ENCODE peak calls at places on chromosomes 7 and 10, in five cellular contexts. W is MCF 10A, O is H9, E is PC-9, P is dorsolateral prefrontal cortex. Q is an unnamed sample.

GRCh38 chr7:102310414-102310815 is 23.7 kb downstream of the SH2B2 start:
- DNase-seq in W (no peak), O (no peak), E (no peak), P (peak), Q (no peak)

GRCh38 chr10:4623757-4624420 is 202.1 kb upstream of the AKR1E2 start:
- DNase-seq in P (no peak), O (no peak), W (no peak), E (no peak), Q (no peak)

GRCh38 chr7:1112109-1112508 is 24.2 kb downstream of the GPER1 start:
- DNase-seq in E (no peak), W (no peak), O (no peak), P (no peak), Q (no peak)

GRCh38 chr7:145497911-145498525 is 618.6 kb upstream of the CNTNAP2 start:
- DNase-seq in O (no peak), P (no peak), E (no peak), W (no peak), Q (no peak)

GRCh38 chr10:119103687-119104652 is at the start of gene DENND10:
- DNase-seq in O (peak), W (peak), P (peak), E (peak), Q (peak)

GRCh38 chr10:61975107-61975932 is 73.8 kb downstream of the ARID5B start:
- DNase-seq in P (no peak), W (peak), O (no peak), E (no peak), Q (peak)

GRCh38 chr10:69268761-69269416 is 9.4 kb upstream of the HK1 start:
- DNase-seq in P (no peak), O (no peak), W (peak), E (no peak), Q (no peak)

GRCh38 chr10:50375051-50375452 is 123.7 kb upstream of the ASAH2 start:
- DNase-seq in E (peak), O (no peak), W (no peak), P (no peak), Q (peak)

GRCh38 chr7:106260136-106260561 is 24.6 kb downstream of the NAMPT start:
- DNase-seq in W (no peak), P (no peak), E (no peak), O (no peak), Q (no peak)

GRCh38 chr10:12834721-12835120 is 166.8 kb downstream of the CCDC3 start:
- DNase-seq in P (no peak), E (no peak), W (no peak), O (no peak), Q (no peak)

GRCh38 chr10:47136866-47137265 is 163.1 kb upstream of the GDF10 start:
- DNase-seq in E (no peak), O (no peak), P (no peak), W (no peak), Q (no peak)

GRCh38 chr7:4479367-4480039 is 202.6 kb upstream of the FOXK1 start:
- DNase-seq in P (no peak), O (peak), W (peak), E (peak), Q (peak)

GRCh38 chr10:59587083-59587755 is 122.4 kb downstream of the SLC16A9 start:
- DNase-seq in W (peak), E (no peak), O (no peak), P (no peak), Q (no peak)

GRCh38 chr10:119227825-119228224 is 20.5 kb downstream of the GRK5 start:
- DNase-seq in W (no peak), O (no peak), E (no peak), P (no peak), Q (no peak)

GRCh38 chr10:24407928-24408327 is 199.0 kb downstream of the KIAA1217 start:
- DNase-seq in W (no peak), E (no peak), P (no peak), O (no peak), Q (no peak)

GRCh38 chr7:93569189-93569588 is 5.3 kb downstream of the CALCR start:
- DNase-seq in E (no peak), W (no peak), P (no peak), O (no peak), Q (peak)

GRCh38 chr10:72846225-72846624 is 47.3 kb upstream of the OIT3 start:
- DNase-seq in E (peak), O (no peak), W (peak), P (no peak), Q (peak)

GRCh38 chr7:135200824-135201331 is 10.4 kb downstream of the WDR91 start:
- DNase-seq in O (no peak), E (no peak), W (peak), P (no peak), Q (no peak)

GRCh38 chr7:80623465-80624252 is 14.8 kb upstream of the CD36 start:
- DNase-seq in P (no peak), W (peak), O (no peak), E (no peak), Q (no peak)

GRCh38 chr10:3046210-3046779 is 21.1 kb upstream of the PFKP start:
- DNase-seq in W (no peak), E (no peak), O (no peak), P (no peak), Q (no peak)